ENCODE peak calls at places on chromosomes 7 and 10, in four cellular contexts. A is transverse colon, J is H1, Z is Peyer's patch. U is an unnamed sample.

GRCh38 chr10:78886129-78886528 is 182.6 kb upstream of the ZMIZ1 start:
- DNase-seq in Z (no peak), J (no peak), A (no peak), U (no peak)

GRCh38 chr7:104955276-104955675 is 58.7 kb upstream of the KMT2E start:
- DNase-seq in A (no peak), J (no peak), Z (no peak), U (no peak)

GRCh38 chr7:130363156-130363847 is 17.0 kb upstream of the CPA1 start:
- DNase-seq in A (no peak), J (no peak), Z (peak; percentile 44), U (no peak)

GRCh38 chr10:83991986-83992753 is 147.1 kb upstream of the GHITM start:
- DNase-seq in J (peak; percentile 17), Z (peak; percentile 47), A (peak; percentile 26), U (no peak)

GRCh38 chr10:30039567-30039966 is 19.8 kb downstream of the JCAD start:
- DNase-seq in J (no peak), A (no peak), Z (no peak), U (no peak)

GRCh38 chr10:11687357-11687771 is 54.8 kb upstream of the ECHDC3 start:
- DNase-seq in Z (no peak), J (no peak), A (no peak), U (no peak)

GRCh38 chr10:71221586-71222202 is 9.3 kb downstream of the UNC5B start:
- DNase-seq in Z (no peak), A (no peak), J (no peak), U (peak; percentile 10)

GRCh38 chr7:133044722-133045473 is 37.0 kb downstream of the CHCHD3 start:
- DNase-seq in Z (no peak), A (no peak), J (peak; percentile 27), U (no peak)

GRCh38 chr10:120069700-120070099 is 177.2 kb downstream of the SEC23IP start:
- DNase-seq in Z (no peak), J (no peak), A (no peak), U (no peak)

GRCh38 chr10:33612551-33612950 is 278.1 kb upstream of the NRP1 start:
- DNase-seq in A (no peak), Z (no peak), J (no peak), U (no peak)

GRCh38 chr7:148262721-148263229 is 327.8 kb upstream of the C7orf33 start:
- DNase-seq in A (peak; percentile 71), J (peak; percentile 64), Z (peak; percentile 85), U (peak; percentile 87)

GRCh38 chr10:73894245-73894971 is 16.5 kb upstream of the PLAU start:
- DNase-seq in A (no peak), Z (no peak), J (no peak), U (no peak)

GRCh38 chr7:13990319-13990983 is 985 bp upstream of the ETV1 start:
- DNase-seq in Z (peak; percentile 54), A (peak; percentile 34), J (no peak), U (no peak)

GRCh38 chr7:135959655-135960363 is 17.4 kb downstream of the MTPN start:
- DNase-seq in J (no peak), Z (no peak), A (no peak), U (no peak)

GRCh38 chr7:135958173-135958572 is 19.0 kb downstream of the MTPN start:
- DNase-seq in Z (no peak), A (no peak), J (no peak), U (no peak)

GRCh38 chr7:135957627-135958026 is 19.5 kb downstream of the MTPN start:
- DNase-seq in J (no peak), A (no peak), Z (no peak), U (no peak)

GRCh38 chr7:135960709-135961451 is 16.3 kb downstream of the MTPN start:
- DNase-seq in J (no peak), A (no peak), Z (no peak), U (no peak)

GRCh38 chr7:135956393-135956792 is 20.8 kb downstream of the MTPN start:
- DNase-seq in J (no peak), Z (no peak), A (no peak), U (no peak)
- TF ChIP-seq POLR2A in J (no peak), Z (no peak), A (no peak), U (no peak)

DNA sequence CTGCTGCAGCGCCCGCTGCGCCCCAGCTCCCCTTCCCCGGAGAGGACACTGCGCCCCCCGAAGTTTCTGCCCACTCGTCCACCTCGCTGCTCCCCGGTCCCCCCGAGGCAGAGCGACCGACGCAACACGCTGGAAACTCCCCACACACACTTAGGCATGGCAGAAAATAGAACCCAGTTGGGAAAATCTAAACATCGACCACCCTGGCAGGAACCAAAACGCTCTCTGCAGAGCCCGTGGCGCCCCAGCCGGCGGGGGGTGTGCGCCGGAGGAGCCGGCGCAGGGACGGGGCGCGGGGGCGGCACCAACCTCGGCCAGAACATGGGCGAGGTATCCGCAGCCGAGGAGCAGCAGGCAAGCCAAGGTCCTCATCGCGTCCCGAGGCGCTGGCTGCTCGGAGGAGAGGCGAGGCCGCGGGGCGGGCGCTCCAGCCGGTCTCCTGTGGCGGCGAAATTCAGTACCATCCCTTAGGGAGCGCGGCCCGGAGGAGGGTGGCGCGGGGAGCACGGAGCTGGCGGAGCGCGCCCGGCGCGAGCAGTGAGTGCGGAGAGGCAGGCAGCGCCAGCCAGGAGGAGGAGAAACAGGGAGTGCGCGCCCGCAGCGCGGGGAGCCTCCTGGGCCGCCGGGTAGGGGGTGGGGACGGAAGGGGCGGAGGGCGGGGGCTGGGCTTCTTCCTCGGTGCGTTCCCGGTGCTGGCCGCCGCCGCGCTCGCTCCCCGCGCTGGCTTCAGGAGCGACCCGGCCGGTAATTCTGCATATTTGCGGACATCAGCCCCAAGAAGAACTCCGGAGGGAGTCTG is 817 bp downstream of the PDGFA start:
- DNase-seq in A (peak; percentile 88), J (no peak), Z (peak; percentile 88), U (peak; percentile 67)
- TF ChIP-seq POLR2A in A (peak; percentile 93), J (no peak), Z (peak; percentile 93), U (no peak)

GRCh38 chr7:127885222-127885772 is 145.9 kb downstream of the LRRC4 start:
- DNase-seq in J (no peak), A (no peak), Z (no peak), U (no peak)

GRCh38 chr7:127886248-127886647 is 145.0 kb downstream of the LRRC4 start:
- DNase-seq in Z (no peak), J (no peak), A (no peak), U (no peak)

GRCh38 chr7:127884066-127884559 is 147.1 kb downstream of the LRRC4 start:
- DNase-seq in J (no peak), A (no peak), Z (no peak), U (no peak)

GRCh38 chr7:127887096-127887495 is 144.1 kb downstream of the LRRC4 start:
- DNase-seq in J (no peak), A (no peak), Z (no peak), U (no peak)

GRCh38 chr7:127885843-127886242 is 145.4 kb downstream of the LRRC4 start:
- DNase-seq in Z (no peak), J (no peak), A (no peak), U (no peak)
- TF ChIP-seq POLR2A in Z (no peak), J (no peak), A (no peak), U (no peak)

GRCh38 chr10:2985729-2986232 is 81.6 kb upstream of the PFKP start:
- DNase-seq in A (peak; percentile 75), Z (peak; percentile 87), J (peak; percentile 31), U (no peak)

GRCh38 chr10:2986341-2986933 is 80.9 kb upstream of the PFKP start:
- DNase-seq in J (no peak), A (peak; percentile 49), Z (no peak), U (no peak)

GRCh38 chr10:2987185-2987768 is 80.1 kb upstream of the PFKP start:
- DNase-seq in Z (no peak), A (no peak), J (no peak), U (no peak)

GRCh38 chr10:2982146-2982545 is 85.2 kb upstream of the PFKP start:
- DNase-seq in Z (no peak), J (no peak), A (no peak), U (no peak)

GRCh38 chr10:2984682-2985081 is 82.7 kb upstream of the PFKP start:
- DNase-seq in A (no peak), Z (no peak), J (no peak), U (no peak)
- TF ChIP-seq POLR2A in A (no peak), Z (no peak), J (no peak), U (no peak)

GRCh38 chr10:86402283-86402931 is 35.8 kb upstream of the GRID1 start:
- DNase-seq in A (no peak), Z (no peak), J (no peak), U (no peak)

GRCh38 chr10:86399514-86399878 is 32.9 kb upstream of the GRID1 start:
- DNase-seq in Z (no peak), A (no peak), J (no peak), U (no peak)

GRCh38 chr10:86400705-86401587 is 34.4 kb upstream of the GRID1 start:
- DNase-seq in A (peak; percentile 59), J (no peak), Z (peak; percentile 83), U (peak; percentile 42)

GRCh38 chr10:86401588-86402282 is 35.1 kb upstream of the GRID1 start:
- DNase-seq in A (peak; percentile 28), Z (peak; percentile 60), J (no peak), U (peak; percentile 13)

DNA sequence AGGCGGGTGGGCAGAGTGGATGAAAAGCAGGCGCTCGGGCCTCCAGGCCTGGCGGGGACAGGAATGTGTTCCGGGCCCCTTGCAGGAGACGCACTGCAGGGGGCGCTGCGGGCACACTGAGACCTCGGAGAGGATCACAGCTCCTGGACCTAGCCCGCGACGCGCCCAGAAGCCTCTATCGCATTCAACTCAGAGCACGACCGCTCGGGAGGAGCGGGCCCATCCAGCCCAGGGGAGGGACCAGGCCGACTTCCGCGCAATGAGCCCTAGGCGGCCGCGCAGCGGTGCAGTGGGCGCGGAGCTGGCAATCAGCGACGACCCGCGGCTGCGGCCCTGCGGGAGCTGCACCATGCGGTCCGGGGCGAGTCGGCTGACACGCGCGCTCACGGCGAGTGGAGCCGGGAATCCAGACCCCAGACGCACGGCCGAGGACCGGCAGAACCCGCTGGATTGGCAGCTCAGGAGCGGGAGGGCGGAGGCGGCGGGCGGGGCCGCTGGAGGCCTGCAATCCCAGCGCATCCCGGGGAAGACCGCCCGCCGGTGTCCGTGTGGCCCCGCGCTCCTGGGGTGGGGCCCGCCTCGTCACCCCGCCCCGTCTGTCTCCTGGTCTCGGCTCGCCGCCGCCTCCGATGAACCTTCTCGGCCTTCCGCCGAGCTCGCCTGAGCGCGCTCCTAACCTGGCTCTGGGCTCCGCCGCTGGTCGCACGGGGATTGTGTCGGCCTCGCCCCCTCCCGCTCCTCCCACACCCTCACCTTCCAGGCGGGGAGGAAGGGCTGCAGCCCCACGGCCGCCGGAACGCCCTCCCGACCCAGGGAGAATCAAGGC is 33.5 kb upstream of the GRID1 start:
- DNase-seq in J (peak; percentile 94), Z (peak; percentile 98), A (peak; percentile 97), U (peak; percentile 84)
- TF ChIP-seq POLR2A in J (no peak), Z (peak; percentile 36), A (peak; percentile 7), U (no peak)

GRCh38 chr7:106865130-106866115 is at the start of gene PIK3CG:
- DNase-seq in A (no peak), J (no peak), Z (peak; percentile 56), U (no peak)

GRCh38 chr7:106858618-106859532 is 6.2 kb upstream of the PIK3CG start:
- DNase-seq in Z (peak; percentile 51), A (peak; percentile 31), J (no peak), U (no peak)

GRCh38 chr7:106864298-106865081 is 592 bp upstream of the PIK3CG start:
- DNase-seq in A (no peak), J (no peak), Z (no peak), U (no peak)

GRCh38 chr7:106863216-106863997 is 1.7 kb upstream of the PIK3CG start:
- DNase-seq in J (no peak), A (no peak), Z (no peak), U (no peak)

GRCh38 chr7:106862317-106863183 is 2.5 kb upstream of the PIK3CG start:
- DNase-seq in J (no peak), Z (no peak), A (no peak), U (no peak)
- TF ChIP-seq POLR2A in J (no peak), Z (no peak), A (no peak), U (no peak)